ENCODE peak calls at places on chromosomes 6 and 20, in four cellular contexts. D, T, I and A are unnamed samples.

GRCh38 chr6:37441651-37442050 is 8.6 kb downstream of the CMTR1 start:
- DNase-seq in I (no peak), T (no peak), D (no peak), A (peak; percentile 20)

GRCh38 chr20:64200740-64201139 is 36.5 kb downstream of the MYT1 start:
- DNase-seq in D (no peak), I (no peak), T (no peak), A (no peak)

GRCh38 chr6:141848029-141848890 is 284.5 kb upstream of the GJE1 start:
- DNase-seq in T (no peak), D (no peak), I (no peak), A (peak; percentile 54)

GRCh38 chr6:155384343-155384742 is 70.1 kb upstream of the TFB1M start:
- DNase-seq in T (no peak), D (no peak), I (no peak), A (no peak)

GRCh38 chr6:75205776-75206334 is at the start of gene COL12A1:
- DNase-seq in T (peak; percentile 96), D (peak; percentile 94), I (peak; percentile 95), A (peak; percentile 27)

GRCh38 chr20:21693322-21693721 is 12.1 kb upstream of the PAX1 start:
- DNase-seq in I (no peak), T (no peak), D (no peak), A (no peak)

GRCh38 chr6:131163886-131164285 is 28.6 kb downstream of the AKAP7 start:
- DNase-seq in I (no peak), T (no peak), D (no peak), A (no peak)

GRCh38 chr6:73823046-73823735 is 127.2 kb downstream of the CD109 start:
- DNase-seq in T (no peak), D (no peak), I (no peak), A (no peak)

GRCh38 chr6:7463785-7464184 is 74.2 kb downstream of the RIOK1 start:
- DNase-seq in D (no peak), I (no peak), T (no peak), A (no peak)

GRCh38 chr20:9918360-9918759 is 79.5 kb upstream of the PAK5 start:
- DNase-seq in T (no peak), I (no peak), D (no peak), A (no peak)

GRCh38 chr6:35049885-35050284 is 91.3 kb downstream of the TCP11 start:
- DNase-seq in T (no peak), I (peak; percentile 70), D (no peak), A (no peak)

GRCh38 chr6:17580518-17581048 is 19.5 kb upstream of the FAM8A1 start:
- DNase-seq in D (peak; percentile 76), I (peak; percentile 28), T (no peak), A (peak; percentile 31)

GRCh38 chr6:38799529-38800184 is 84.5 kb downstream of the DNAH8 start:
- DNase-seq in T (no peak), I (no peak), D (no peak), A (no peak)

GRCh38 chr20:496126-496696 is 33.9 kb upstream of the TBC1D20 start:
- DNase-seq in I (no peak), T (no peak), D (no peak), A (no peak)

GRCh38 chr6:106426258-106426657 is 65.7 kb downstream of the CRYBG1 start:
- DNase-seq in I (no peak), D (no peak), T (no peak), A (no peak)

GRCh38 chr6:107670792-107671199 is 153.3 kb downstream of the SCML4 start:
- DNase-seq in I (peak; percentile 67), T (no peak), D (no peak), A (peak; percentile 37)

GRCh38 chr20:61736751-61737310 is 328.9 kb downstream of the TAF4 start:
- DNase-seq in T (no peak), D (peak; percentile 26), I (no peak), A (no peak)

GRCh38 chr6:142155895-142156757 is 9.1 kb downstream of the VTA1 start:
- DNase-seq in I (no peak), T (no peak), D (no peak), A (no peak)

GRCh38 chr6:131331146-131331545 is 195.9 kb downstream of the AKAP7 start:
- DNase-seq in D (no peak), I (no peak), T (no peak), A (no peak)

GRCh38 chr6:151063339-151063738 is 176.4 kb upstream of the AKAP12 start:
- DNase-seq in D (no peak), T (no peak), I (no peak), A (no peak)

GRCh38 chr6:139695361-139695760 is 320.9 kb upstream of the CITED2 start:
- DNase-seq in I (no peak), T (no peak), D (no peak), A (no peak)

GRCh38 chr20:17059465-17059864 is 167.4 kb upstream of the PCSK2 start:
- DNase-seq in I (no peak), T (no peak), D (no peak), A (no peak)

GRCh38 chr6:43728586-43728985 is 41.0 kb upstream of the MRPS18A start:
- DNase-seq in T (no peak), D (no peak), I (no peak), A (no peak)

GRCh38 chr6:144768676-144769599 is 483.8 kb downstream of the UTRN start:
- DNase-seq in T (no peak), I (no peak), D (no peak), A (no peak)

GRCh38 chr20:50260480-50261221 is 70.0 kb downstream of the CEBPB start:
- DNase-seq in T (no peak), I (no peak), D (peak; percentile 71), A (peak; percentile 11)

GRCh38 chr6:169965657-169966311 is 214.4 kb downstream of the ERMARD start:
- DNase-seq in I (no peak), D (peak; percentile 32), T (peak; percentile 40), A (no peak)

GRCh38 chr6:11770546-11771466 is 7.8 kb downstream of the ADTRP start:
- DNase-seq in T (peak; percentile 96), I (peak; percentile 96), D (peak; percentile 97), A (no peak)

GRCh38 chr6:158718431-158719126 is 68.7 kb downstream of the SYTL3 start:
- DNase-seq in D (no peak), T (no peak), I (no peak), A (no peak)
- TF ChIP-seq CTCF in D (peak; percentile 55), T (peak; percentile 33), I (peak; percentile 29), A (peak; percentile 39)

GRCh38 chr6:81750201-81750600 is 2.3 kb downstream of the TENT5A start:
- DNase-seq in D (no peak), T (no peak), I (no peak), A (no peak)

GRCh38 chr6:81750660-81751387 is 1.7 kb downstream of the TENT5A start:
- DNase-seq in T (no peak), D (no peak), I (no peak), A (no peak)

GRCh38 chr6:81752969-81753708 is 658 bp upstream of the TENT5A start:
- DNase-seq in I (peak; percentile 91), T (peak; percentile 94), D (peak; percentile 97), A (peak; percentile 58)

GRCh38 chr6:81752084-81752968 is at the start of gene TENT5A:
- DNase-seq in I (peak; percentile 96), T (peak; percentile 95), D (peak; percentile 97), A (peak; percentile 88)

GRCh38 chr6:81751388-81752083 is 945 bp downstream of the TENT5A start:
- DNase-seq in T (peak; percentile 74), D (peak; percentile 87), I (peak; percentile 63), A (peak; percentile 20)
- TF ChIP-seq CTCF in T (no peak), D (no peak), I (no peak), A (no peak)

GRCh38 chr6:27188885-27189418 is 58.5 kb upstream of the PRSS16 start:
- DNase-seq in I (peak; percentile 48), D (no peak), T (no peak), A (peak; percentile 73)
- TF ChIP-seq CTCF in I (peak; percentile 64), D (peak; percentile 69), T (peak; percentile 45), A (peak; percentile 85)

GRCh38 chr6:3615391-3616380 is 135.8 kb downstream of the PXDC1 start:
- DNase-seq in I (no peak), T (no peak), D (no peak), A (no peak)
- TF ChIP-seq CTCF in I (no peak), T (no peak), D (no peak), A (no peak)

DNA sequence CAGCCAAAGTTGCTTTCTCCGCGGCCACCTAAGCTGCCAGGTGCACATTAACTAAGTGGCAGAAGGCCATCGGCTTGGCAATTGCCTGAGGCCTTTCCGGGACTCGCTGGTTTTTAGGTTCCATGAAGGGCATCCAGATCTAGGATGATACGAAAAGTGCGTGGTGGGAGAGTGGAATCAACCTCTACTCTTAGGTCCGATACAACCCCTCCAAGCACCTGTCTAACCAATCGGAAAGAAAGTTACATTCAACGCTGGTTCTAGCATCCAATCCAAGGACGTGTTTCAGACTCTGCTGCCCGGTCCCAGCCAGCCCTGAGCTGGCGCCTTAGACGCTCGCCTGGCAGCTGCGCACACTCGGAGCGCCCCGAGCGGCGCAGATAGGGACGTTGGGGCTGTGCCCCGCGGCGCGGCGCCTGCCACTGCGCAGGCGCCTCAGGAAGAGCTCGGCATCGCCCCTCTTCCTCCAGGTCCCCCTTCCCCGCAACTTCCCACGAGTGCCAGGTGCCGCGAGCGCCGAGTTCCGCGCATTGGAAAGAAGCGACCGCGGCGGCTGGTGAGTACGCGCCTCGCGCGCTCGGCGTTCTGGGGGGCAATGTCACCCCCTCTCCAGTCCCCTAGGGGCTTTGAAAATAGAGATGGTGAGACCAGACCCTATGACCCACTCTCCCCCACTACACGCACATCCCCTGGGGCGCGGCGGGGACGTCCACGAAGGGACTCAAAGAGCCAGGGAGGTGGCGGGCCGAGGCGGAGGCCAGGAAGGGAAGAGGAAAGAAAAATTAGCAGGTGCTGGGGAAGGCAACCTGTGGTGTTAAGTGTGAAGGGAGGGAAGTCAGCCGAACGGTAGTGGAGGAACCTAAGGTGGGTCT is at the start of gene ENPP4:
- DNase-seq in T (peak; percentile 89), I (peak; percentile 82), D (peak; percentile 96), A (peak; percentile 88)
- TF ChIP-seq CTCF in T (no peak), I (no peak), D (no peak), A (no peak)

GRCh38 chr6:133190912-133191311 is 50.2 kb upstream of the EYA4 start:
- DNase-seq in T (no peak), D (no peak), I (no peak), A (no peak)
- TF ChIP-seq CTCF in T (no peak), D (no peak), I (no peak), A (no peak)

GRCh38 chr6:21305827-21306469 is 287.6 kb upstream of the SOX4 start:
- DNase-seq in T (no peak), D (no peak), I (no peak), A (no peak)
- TF ChIP-seq CTCF in T (no peak), D (no peak), I (no peak), A (no peak)